ENCODE peak calls at places on chromosomes 4 and X, in nine cellular contexts. One of them, this sample, is unnamed.

GRCh38 chr4:29852537-29852936 is 867.6 kb upstream of the PCDH7 start:
- DNase-seq in fibroblast of villous mesenchyme: no peak
- DNase-seq in fibroblast of mammary gland: no peak
- DNase-seq in neural crest cell: no peak
- DNase-seq in body of pancreas: no peak
- DNase-seq in Calu3: no peak
- DNase-seq in brain microvascular endothelial cell: no peak
- DNase-seq in mucosa of descending colon: no peak
- DNase-seq in progenitor cell of endocrine pancreas: no peak
- DNase-seq in this sample: no peak

GRCh38 chrX:48826135-48826875 is at the start of gene ERAS:
- DNase-seq in brain microvascular endothelial cell: no peak
- DNase-seq in Calu3: no peak
- DNase-seq in mucosa of descending colon: no peak
- DNase-seq in fibroblast of villous mesenchyme: no peak
- DNase-seq in neural crest cell: no peak
- DNase-seq in body of pancreas: no peak
- DNase-seq in progenitor cell of endocrine pancreas: no peak
- DNase-seq in fibroblast of mammary gland: no peak
- DNase-seq in this sample: no peak

GRCh38 chr4:114026447-114026846 is 47.0 kb upstream of the ARSJ start:
- DNase-seq in progenitor cell of endocrine pancreas: no peak
- DNase-seq in body of pancreas: no peak
- DNase-seq in brain microvascular endothelial cell: no peak
- DNase-seq in neural crest cell: no peak
- DNase-seq in mucosa of descending colon: no peak
- DNase-seq in fibroblast of villous mesenchyme: no peak
- DNase-seq in Calu3: no peak
- DNase-seq in fibroblast of mammary gland: no peak
- DNase-seq in this sample: no peak

GRCh38 chr4:107094332-107094731 is 58.2 kb upstream of the DKK2 start:
- DNase-seq in Calu3: no peak
- DNase-seq in progenitor cell of endocrine pancreas: no peak
- DNase-seq in fibroblast of mammary gland: peak
- DNase-seq in brain microvascular endothelial cell: peak
- DNase-seq in fibroblast of villous mesenchyme: peak
- DNase-seq in body of pancreas: no peak
- DNase-seq in neural crest cell: no peak
- DNase-seq in mucosa of descending colon: no peak
- DNase-seq in this sample: no peak

GRCh38 chr4:528296-528695 is 29.3 kb downstream of the PIGG start:
- DNase-seq in mucosa of descending colon: no peak
- DNase-seq in fibroblast of villous mesenchyme: no peak
- DNase-seq in brain microvascular endothelial cell: no peak
- DNase-seq in progenitor cell of endocrine pancreas: no peak
- DNase-seq in body of pancreas: no peak
- DNase-seq in fibroblast of mammary gland: no peak
- DNase-seq in Calu3: no peak
- DNase-seq in neural crest cell: no peak
- DNase-seq in this sample: no peak

GRCh38 chr4:78065514-78066192 is 8.5 kb downstream of the FRAS1 start:
- DNase-seq in body of pancreas: no peak
- DNase-seq in mucosa of descending colon: no peak
- DNase-seq in neural crest cell: no peak
- DNase-seq in brain microvascular endothelial cell: no peak
- DNase-seq in fibroblast of mammary gland: no peak
- DNase-seq in Calu3: no peak
- DNase-seq in progenitor cell of endocrine pancreas: no peak
- DNase-seq in fibroblast of villous mesenchyme: peak
- DNase-seq in this sample: no peak

GRCh38 chrX:107677501-107677901 is 49.2 kb downstream of the PRPS1 start:
- DNase-seq in brain microvascular endothelial cell: peak
- DNase-seq in body of pancreas: no peak
- DNase-seq in progenitor cell of endocrine pancreas: no peak
- DNase-seq in neural crest cell: no peak
- DNase-seq in fibroblast of mammary gland: peak
- DNase-seq in mucosa of descending colon: no peak
- DNase-seq in fibroblast of villous mesenchyme: peak
- DNase-seq in Calu3: no peak
- DNase-seq in this sample: no peak

GRCh38 chrX:114962209-114962608 is 55.2 kb downstream of the IL13RA2 start:
- DNase-seq in brain microvascular endothelial cell: no peak
- DNase-seq in progenitor cell of endocrine pancreas: no peak
- DNase-seq in neural crest cell: no peak
- DNase-seq in mucosa of descending colon: no peak
- DNase-seq in body of pancreas: no peak
- DNase-seq in fibroblast of mammary gland: no peak
- DNase-seq in Calu3: no peak
- DNase-seq in fibroblast of villous mesenchyme: no peak
- DNase-seq in this sample: no peak

GRCh38 chr4:109873791-109874514 is 26.0 kb downstream of the LRIT3 start:
- DNase-seq in brain microvascular endothelial cell: no peak
- DNase-seq in neural crest cell: no peak
- DNase-seq in body of pancreas: peak
- DNase-seq in progenitor cell of endocrine pancreas: no peak
- DNase-seq in mucosa of descending colon: no peak
- DNase-seq in Calu3: no peak
- DNase-seq in fibroblast of mammary gland: peak
- DNase-seq in fibroblast of villous mesenchyme: no peak
- DNase-seq in this sample: no peak

GRCh38 chr4:3226467-3226866 is 22.5 kb upstream of the MSANTD1 start:
- DNase-seq in Calu3: no peak
- DNase-seq in fibroblast of villous mesenchyme: no peak
- DNase-seq in neural crest cell: no peak
- DNase-seq in progenitor cell of endocrine pancreas: no peak
- DNase-seq in brain microvascular endothelial cell: no peak
- DNase-seq in body of pancreas: peak
- DNase-seq in mucosa of descending colon: peak
- DNase-seq in fibroblast of mammary gland: no peak
- DNase-seq in this sample: no peak

GRCh38 chrX:16469870-16470269 is 180.1 kb upstream of the S100G start:
- DNase-seq in Calu3: no peak
- DNase-seq in fibroblast of mammary gland: no peak
- DNase-seq in brain microvascular endothelial cell: no peak
- DNase-seq in body of pancreas: peak
- DNase-seq in mucosa of descending colon: no peak
- DNase-seq in neural crest cell: no peak
- DNase-seq in fibroblast of villous mesenchyme: no peak
- DNase-seq in progenitor cell of endocrine pancreas: no peak
- DNase-seq in this sample: no peak

GRCh38 chr4:142683503-142683902 is 162.6 kb downstream of the INPP4B start:
- DNase-seq in brain microvascular endothelial cell: no peak
- DNase-seq in neural crest cell: no peak
- DNase-seq in body of pancreas: no peak
- DNase-seq in progenitor cell of endocrine pancreas: no peak
- DNase-seq in mucosa of descending colon: no peak
- DNase-seq in fibroblast of villous mesenchyme: no peak
- DNase-seq in Calu3: no peak
- DNase-seq in fibroblast of mammary gland: no peak
- DNase-seq in this sample: no peak

GRCh38 chrX:43557792-43558191 is 98.3 kb upstream of the MAOA start:
- DNase-seq in progenitor cell of endocrine pancreas: peak
- DNase-seq in brain microvascular endothelial cell: peak
- DNase-seq in mucosa of descending colon: peak
- DNase-seq in body of pancreas: peak
- DNase-seq in fibroblast of villous mesenchyme: peak
- DNase-seq in Calu3: peak
- DNase-seq in fibroblast of mammary gland: peak
- DNase-seq in neural crest cell: peak
- DNase-seq in this sample: peak
- TF ChIP-seq CTCF in progenitor cell of endocrine pancreas: peak
- TF ChIP-seq CTCF in brain microvascular endothelial cell: peak
- TF ChIP-seq CTCF in mucosa of descending colon: no peak
- TF ChIP-seq CTCF in body of pancreas: peak
- TF ChIP-seq CTCF in fibroblast of villous mesenchyme: peak
- TF ChIP-seq CTCF in Calu3: no peak
- TF ChIP-seq CTCF in fibroblast of mammary gland: peak
- TF ChIP-seq CTCF in neural crest cell: peak
- TF ChIP-seq CTCF in this sample: peak

GRCh38 chr4:93710847-93711430 is 117.6 kb upstream of the ATOH1 start:
- DNase-seq in brain microvascular endothelial cell: no peak
- DNase-seq in progenitor cell of endocrine pancreas: no peak
- DNase-seq in fibroblast of villous mesenchyme: no peak
- DNase-seq in mucosa of descending colon: no peak
- DNase-seq in body of pancreas: peak
- DNase-seq in fibroblast of mammary gland: no peak
- DNase-seq in Calu3: no peak
- DNase-seq in neural crest cell: no peak
- DNase-seq in this sample: no peak

DNA sequence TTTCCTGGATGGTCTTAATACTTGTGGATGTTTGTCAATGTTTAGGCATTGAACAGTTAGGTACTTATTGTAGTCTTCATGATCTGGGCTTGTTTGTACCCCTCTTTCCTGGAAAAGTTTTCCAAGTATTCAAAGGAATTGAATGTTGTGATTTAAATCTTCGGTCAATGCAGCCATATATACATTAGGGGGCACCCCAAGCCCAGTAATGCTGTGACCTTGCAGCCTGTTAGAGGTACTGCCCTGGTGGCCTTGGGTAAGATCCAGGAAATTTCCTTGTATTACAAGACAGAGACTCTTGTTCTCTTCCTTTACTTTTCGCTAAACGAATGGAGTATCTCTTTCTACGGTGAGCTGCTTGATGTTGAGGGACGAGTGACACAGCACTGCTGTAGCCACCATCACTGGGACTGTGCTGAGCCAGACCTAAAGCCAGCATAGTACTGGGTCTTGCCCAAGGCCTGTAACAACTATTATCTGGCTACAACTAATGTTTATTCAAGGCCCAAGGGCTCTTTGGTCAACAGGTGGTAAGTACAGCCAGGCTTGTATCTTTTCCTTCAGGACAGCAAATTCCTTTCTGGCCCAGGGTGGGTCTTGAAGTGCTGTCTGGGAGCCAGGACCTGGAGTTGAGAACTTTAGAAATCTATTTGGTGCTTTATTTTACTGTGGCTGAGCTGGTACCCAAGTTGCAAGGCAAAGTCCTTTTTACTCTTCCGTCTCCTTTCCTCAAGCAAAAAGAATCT is 118.3 kb upstream of the ATOH1 start:
- DNase-seq in fibroblast of mammary gland: no peak
- DNase-seq in body of pancreas: peak
- DNase-seq in neural crest cell: no peak
- DNase-seq in brain microvascular endothelial cell: no peak
- DNase-seq in fibroblast of villous mesenchyme: no peak
- DNase-seq in Calu3: peak
- DNase-seq in mucosa of descending colon: peak
- DNase-seq in progenitor cell of endocrine pancreas: no peak
- DNase-seq in this sample: peak
- TF ChIP-seq CTCF in fibroblast of mammary gland: no peak
- TF ChIP-seq CTCF in body of pancreas: peak
- TF ChIP-seq CTCF in neural crest cell: peak
- TF ChIP-seq CTCF in brain microvascular endothelial cell: peak
- TF ChIP-seq CTCF in fibroblast of villous mesenchyme: no peak
- TF ChIP-seq CTCF in Calu3: no peak
- TF ChIP-seq CTCF in mucosa of descending colon: no peak
- TF ChIP-seq CTCF in progenitor cell of endocrine pancreas: peak
- TF ChIP-seq CTCF in this sample: peak

DNA sequence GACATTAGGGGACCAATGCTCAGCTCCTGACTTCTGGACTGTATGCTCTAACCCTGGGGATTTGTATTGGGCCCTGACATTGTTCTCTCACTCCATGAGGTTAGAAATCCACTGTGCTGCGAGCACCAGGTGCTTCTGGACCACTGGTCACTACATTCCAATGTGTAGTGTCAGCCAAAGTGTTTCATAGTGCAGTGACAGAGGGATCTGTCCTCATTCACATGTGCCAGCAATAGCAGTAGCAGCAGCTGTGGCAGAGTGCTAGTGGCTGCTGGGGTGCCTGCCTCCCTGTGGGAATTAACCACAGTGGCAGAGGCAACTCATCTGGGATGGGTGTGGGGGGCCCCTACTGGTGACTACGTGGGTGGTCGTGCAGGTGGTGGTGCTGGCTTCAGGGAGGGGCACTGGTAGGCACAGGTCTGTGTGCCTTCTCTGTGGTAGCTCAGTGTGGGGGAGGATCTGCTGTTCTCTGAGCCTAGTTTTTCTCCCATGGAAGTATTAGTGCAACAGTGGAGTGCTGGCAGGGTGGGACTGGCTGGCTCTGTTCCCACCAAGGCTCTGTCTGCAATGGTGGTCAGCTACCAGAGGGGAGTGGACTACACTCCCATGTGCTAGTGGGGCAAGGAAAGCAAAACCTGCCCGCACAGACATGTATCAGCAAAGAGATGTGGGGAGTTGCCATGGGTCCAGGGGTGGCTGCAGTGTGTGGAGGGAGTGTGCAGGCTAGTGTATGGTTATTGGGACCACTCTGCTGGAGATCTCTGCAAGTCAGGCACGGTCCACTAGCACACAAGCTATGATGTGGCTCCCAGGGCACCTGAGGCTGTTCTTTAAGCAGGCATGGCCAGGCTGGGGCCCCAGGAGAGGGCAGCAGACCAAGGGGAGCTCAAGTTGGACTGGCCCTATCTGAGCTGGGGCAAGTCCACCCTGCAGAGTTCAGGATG is 78.5 kb downstream of the SCLT1 start:
- DNase-seq in brain microvascular endothelial cell: no peak
- DNase-seq in mucosa of descending colon: no peak
- DNase-seq in fibroblast of mammary gland: no peak
- DNase-seq in fibroblast of villous mesenchyme: no peak
- DNase-seq in neural crest cell: no peak
- DNase-seq in progenitor cell of endocrine pancreas: no peak
- DNase-seq in Calu3: no peak
- DNase-seq in body of pancreas: no peak
- DNase-seq in this sample: no peak
- TF ChIP-seq CTCF in brain microvascular endothelial cell: no peak
- TF ChIP-seq CTCF in mucosa of descending colon: no peak
- TF ChIP-seq CTCF in fibroblast of mammary gland: no peak
- TF ChIP-seq CTCF in fibroblast of villous mesenchyme: no peak
- TF ChIP-seq CTCF in neural crest cell: no peak
- TF ChIP-seq CTCF in progenitor cell of endocrine pancreas: no peak
- TF ChIP-seq CTCF in Calu3: no peak
- TF ChIP-seq CTCF in body of pancreas: no peak
- TF ChIP-seq CTCF in this sample: no peak

DNA sequence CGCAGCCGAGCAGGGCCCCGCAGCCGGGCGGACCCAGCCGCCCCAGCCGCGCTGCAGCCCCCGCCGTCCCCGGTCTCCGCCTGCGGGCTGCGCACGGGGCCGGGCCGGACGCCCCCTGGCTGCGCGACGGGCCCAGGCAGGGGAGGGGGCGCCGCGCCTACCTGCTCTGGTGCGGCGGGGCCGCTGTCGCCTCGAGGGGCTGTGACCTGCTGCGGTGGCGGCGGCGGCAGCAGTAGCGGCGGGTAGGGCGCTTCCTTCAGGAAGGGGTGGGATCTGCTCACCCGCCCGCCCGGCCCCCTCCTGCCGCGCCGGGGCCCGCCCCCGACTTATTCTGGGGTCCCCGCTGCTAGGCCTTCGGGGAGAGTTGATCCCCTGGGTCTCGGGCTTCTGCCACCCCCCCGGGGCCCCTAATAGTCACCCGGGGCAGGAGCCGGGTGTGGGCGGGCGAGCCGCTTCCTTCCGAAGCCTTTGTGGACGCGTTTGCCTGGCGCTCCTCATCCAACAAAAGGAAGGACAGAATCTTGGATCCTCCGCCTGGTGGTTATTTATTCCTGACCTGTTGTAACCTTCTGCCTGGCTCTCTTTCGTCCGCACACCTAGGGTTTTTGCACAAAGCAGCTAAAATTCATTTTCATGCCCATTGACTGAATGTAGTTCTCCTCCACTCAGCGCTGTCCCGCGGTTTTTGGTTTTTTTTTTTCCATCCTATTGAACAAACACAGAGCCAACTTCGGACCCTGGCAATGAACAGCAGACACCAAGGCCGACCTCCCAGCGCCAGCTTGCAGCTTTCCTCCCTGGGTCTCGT is at the start of gene TMEM150C:
- DNase-seq in mucosa of descending colon: peak
- DNase-seq in Calu3: peak
- DNase-seq in fibroblast of mammary gland: peak
- DNase-seq in brain microvascular endothelial cell: no peak
- DNase-seq in progenitor cell of endocrine pancreas: peak
- DNase-seq in fibroblast of villous mesenchyme: no peak
- DNase-seq in neural crest cell: peak
- DNase-seq in body of pancreas: peak
- DNase-seq in this sample: peak
- TF ChIP-seq CTCF in mucosa of descending colon: no peak
- TF ChIP-seq CTCF in Calu3: no peak
- TF ChIP-seq CTCF in fibroblast of mammary gland: no peak
- TF ChIP-seq CTCF in brain microvascular endothelial cell: no peak
- TF ChIP-seq CTCF in progenitor cell of endocrine pancreas: peak
- TF ChIP-seq CTCF in fibroblast of villous mesenchyme: no peak
- TF ChIP-seq CTCF in neural crest cell: peak
- TF ChIP-seq CTCF in body of pancreas: peak
- TF ChIP-seq CTCF in this sample: no peak

This sample was measured in nephron progenitor cell.